ENCODE peak calls at places on chromosomes 11 and 22, in eight cellular contexts. M, R, H, K, A, L, S and I are unnamed samples.

GRCh38 chr11:112513936-112514716 is 253.5 kb upstream of the PLET1 start:
- DNase-seq in M (no peak), R (no peak), H (no peak), K (no peak), A (no peak), L (no peak), S (no peak), I (no peak)

GRCh38 chr11:6199174-6199810 is at the start of gene OR52W1:
- DNase-seq in M (no peak), R (no peak), H (no peak), K (no peak), A (peak; percentile 50), L (no peak), S (no peak), I (no peak)

GRCh38 chr11:3052109-3052479 is 5.1 kb downstream of the CARS1 start:
- DNase-seq in M (no peak), R (no peak), H (no peak), K (no peak), A (peak; percentile 41), L (peak; percentile 15), S (no peak), I (no peak)

GRCh38 chr11:34194576-34195335 is 89.3 kb downstream of the NAT10 start:
- DNase-seq in M (peak; percentile 50), R (peak; percentile 84), H (no peak), K (no peak), A (no peak), L (no peak), S (no peak), I (no peak)

GRCh38 chr11:35165416-35166368 is 26.7 kb downstream of the CD44 start:
- DNase-seq in M (peak; percentile 50), R (peak; percentile 85), H (peak; percentile 56), K (peak; percentile 87), A (no peak), L (no peak), S (no peak), I (no peak)

GRCh38 chr11:17256512-17256911 is 20.0 kb upstream of the NUCB2 start:
- DNase-seq in M (peak; percentile 99), R (peak; percentile 77), H (no peak), K (peak; percentile 98), A (no peak), L (no peak), S (no peak), I (no peak)

GRCh38 chr22:18056802-18057474 is 20.9 kb upstream of the PEX26 start:
- DNase-seq in M (no peak), R (no peak), H (no peak), K (no peak), A (no peak), L (peak; percentile 6), S (no peak), I (no peak)

GRCh38 chr22:35150163-35151107 is 84.5 kb downstream of the ISX start:
- DNase-seq in M (peak; percentile 42), R (no peak), H (peak; percentile 77), K (peak; percentile 55), A (no peak), L (no peak), S (peak; percentile 65), I (peak; percentile 63)

GRCh38 chr11:67098799-67099198 is 20.3 kb upstream of the KDM2A start:
- DNase-seq in M (no peak), R (no peak), H (no peak), K (no peak), A (peak; percentile 10), L (no peak), S (no peak), I (no peak)

DNA sequence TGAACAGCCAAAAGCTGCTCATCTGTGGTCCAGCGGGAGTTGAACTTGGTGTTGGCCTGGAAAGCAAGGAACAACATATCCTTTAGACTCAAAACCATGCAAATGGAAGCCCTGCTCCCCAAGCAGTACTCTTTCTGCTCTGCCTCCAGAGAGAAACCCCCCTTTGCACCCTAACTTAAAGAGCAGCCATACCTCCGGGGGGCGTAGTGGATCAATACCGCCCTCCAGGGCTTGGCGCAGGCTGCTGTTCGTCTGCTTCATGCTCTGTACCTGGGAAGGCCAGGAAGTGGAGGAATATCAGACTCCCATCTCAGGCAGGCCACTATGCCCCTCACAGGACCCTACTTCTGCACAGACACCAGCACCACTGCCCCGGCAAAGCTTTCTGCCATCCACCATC is 4.3 kb downstream of the RCOR2 start:
- DNase-seq in M (no peak), R (no peak), H (no peak), K (no peak), A (no peak), L (no peak), S (no peak), I (no peak)
- TF ChIP-seq CTCF in M (no peak), R (no peak), H (no peak), K (no peak), A (no peak), L (no peak), S (no peak), I (no peak)

DNA sequence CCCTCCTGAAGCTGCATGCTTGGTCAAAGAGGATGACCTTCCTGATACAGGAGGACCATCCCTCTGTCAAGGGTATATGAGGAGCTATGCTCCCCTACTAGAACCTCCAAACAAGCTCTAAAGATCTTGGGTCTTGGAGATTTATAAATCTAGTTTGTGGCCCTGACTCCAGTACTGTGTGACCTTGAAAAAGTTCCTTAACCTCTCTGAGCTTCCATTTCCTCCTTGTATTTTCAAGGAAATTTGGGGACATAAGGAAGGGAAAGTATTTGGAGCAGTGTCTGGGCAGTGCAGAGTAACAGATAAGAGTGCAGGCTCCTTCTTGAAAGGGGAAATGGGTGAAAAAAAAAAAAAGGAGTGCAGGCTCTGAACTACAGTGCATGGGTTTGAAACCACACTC is 45.9 kb downstream of the CHRDL2 start:
- DNase-seq in M (no peak), R (no peak), H (no peak), K (no peak), A (no peak), L (no peak), S (no peak), I (no peak)
- H3K4me1 ChIP-seq in M (peaks cover 27% of the 10 kb centered on the region), R (peaks cover 7% of the 10 kb centered on the region), H (peaks cover 3% of the 10 kb centered on the region), K (no peaks in the 10 kb centered on the region), A (no peaks in the 10 kb centered on the region), L (no peaks in the 10 kb centered on the region), S (peaks cover 16% of the 10 kb centered on the region), I (no peaks in the 10 kb centered on the region)

GRCh38 chr11:64804346-64805210 is 1.6 kb upstream of the MAP4K2 start:
- DNase-seq in M (no peak), R (no peak), H (no peak), K (no peak), A (no peak), L (peak; percentile 79), S (peak; percentile 56), I (no peak)
- TF ChIP-seq CTCF in M (no peak), R (no peak), H (no peak), K (no peak), A (no peak), L (no peak), S (no peak), I (no peak)

DNA sequence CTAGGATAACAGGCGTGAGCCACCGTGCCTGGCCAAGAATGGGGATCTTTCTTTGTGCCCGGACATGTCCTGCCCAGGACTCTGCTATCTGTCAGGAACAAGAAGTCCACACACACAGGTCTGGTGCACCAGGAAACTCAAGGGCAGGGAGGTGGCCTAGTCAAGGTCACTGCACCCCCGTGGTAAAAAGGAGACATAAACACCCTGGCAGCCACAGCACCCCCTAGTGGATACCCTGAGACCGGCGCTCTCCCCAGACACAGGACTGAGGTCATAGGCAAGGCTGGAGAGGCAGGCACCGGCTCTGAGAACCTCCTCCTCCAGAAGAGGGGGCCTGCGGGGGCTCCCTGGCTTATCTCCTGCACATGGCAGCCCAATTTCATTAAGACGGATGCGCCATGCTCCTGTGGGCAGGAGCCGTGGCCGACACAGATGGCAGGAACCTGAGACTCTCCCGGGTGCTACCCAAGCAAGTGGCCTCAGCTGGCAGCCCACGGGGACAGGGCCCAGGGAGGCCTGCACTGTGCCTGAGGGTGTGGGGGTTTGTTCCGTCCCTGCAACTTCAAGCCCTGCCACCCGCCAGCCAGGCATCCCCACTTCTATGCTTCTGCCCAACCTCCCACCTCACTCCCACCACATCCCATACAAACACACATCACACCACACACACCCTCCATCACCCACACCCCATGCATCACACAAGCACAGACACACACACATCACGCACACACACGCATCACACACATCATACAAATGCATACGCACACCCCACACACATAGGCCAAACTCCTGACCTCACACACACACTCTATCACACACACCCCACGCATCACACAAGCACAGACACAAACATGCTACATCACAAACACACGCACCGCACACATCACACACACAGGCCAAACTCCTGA is 19.6 kb downstream of the MACROD1 start:
- DNase-seq in M (peak; percentile 37), R (no peak), H (peak; percentile 71), K (peak; percentile 45), A (no peak), L (no peak), S (peak; percentile 64), I (no peak)
- H3K4me1 ChIP-seq in M (no peaks in the 10 kb centered on the region), R (no peaks in the 10 kb centered on the region), H (no peaks in the 10 kb centered on the region), K (no peaks in the 10 kb centered on the region), A (no peaks in the 10 kb centered on the region), L (peaks cover 16% of the 10 kb centered on the region), S (peaks cover 14% of the 10 kb centered on the region), I (no peaks in the 10 kb centered on the region)